ENCODE peak calls at places on chromosomes 6 and 20, in six cellular contexts. V is transverse colon, S is tibial nerve, I is A549, O is H1, U is ovary. C is an unnamed sample.

GRCh38 chr6:105900120-105900937 is 185.8 kb upstream of the PRDM1 start:
- DNase-seq in V (no peak), S (peak), I (no peak), O (no peak), U (no peak), C (peak)

GRCh38 chr6:3490622-3490980 is 33.8 kb upstream of the SLC22A23 start:
- DNase-seq in V (no peak), S (no peak), I (no peak), O (no peak), U (no peak), C (no peak)

GRCh38 chr6:112480551-112480950 is 133.4 kb downstream of the RFPL4B start:
- DNase-seq in V (no peak), S (no peak), I (no peak), O (no peak), U (no peak), C (no peak)

GRCh38 chr6:144298167-144298671 is 13.1 kb downstream of the UTRN start:
- DNase-seq in V (no peak), S (no peak), I (no peak), O (no peak), U (no peak), C (no peak)

GRCh38 chr20:53492212-53492611 is 101.4 kb downstream of the ZNF217 start:
- DNase-seq in V (no peak), S (no peak), I (no peak), O (no peak), U (no peak), C (no peak)

GRCh38 chr20:63560856-63561609 is 7.1 kb downstream of the FNDC11 start:
- DNase-seq in V (no peak), S (no peak), I (no peak), O (no peak), U (no peak), C (no peak)

GRCh38 chr20:47043076-47043475 is 148.4 kb downstream of the EYA2 start:
- DNase-seq in V (no peak), S (no peak), I (no peak), O (no peak), U (no peak), C (no peak)

GRCh38 chr6:13538084-13538483 is 36.3 kb upstream of the SIRT5 start:
- DNase-seq in V (no peak), S (no peak), I (peak), O (no peak), U (no peak), C (no peak)

GRCh38 chr6:21599074-21599639 is 5.6 kb downstream of the SOX4 start:
- DNase-seq in V (no peak), S (no peak), I (no peak), O (no peak), U (no peak), C (no peak)

GRCh38 chr6:166553563-166554271 is 32.8 kb downstream of the RAMACL start:
- DNase-seq in V (no peak), S (peak), I (no peak), O (no peak), U (no peak), C (no peak)

GRCh38 chr6:130385059-130385695 is 19.4 kb downstream of the TMEM200A start:
- DNase-seq in V (no peak), S (no peak), I (no peak), O (no peak), U (no peak), C (no peak)

GRCh38 chr20:78338-78737 is 9.1 kb upstream of the DEFB125 start:
- DNase-seq in V (no peak), S (no peak), I (no peak), O (no peak), U (no peak), C (no peak)

GRCh38 chr6:164252952-164253351 is 838.4 kb downstream of the QKI start:
- DNase-seq in V (no peak), S (no peak), I (no peak), O (no peak), U (no peak), C (no peak)

GRCh38 chr20:53081916-53082863 is 110.0 kb downstream of the TSHZ2 start:
- DNase-seq in V (no peak), S (no peak), I (no peak), O (no peak), U (no peak), C (no peak)

GRCh38 chr20:9838378-9839295 is at the start of gene PAK5:
- DNase-seq in V (no peak), S (no peak), I (peak), O (peak), U (peak), C (no peak)

GRCh38 chr6:63640062-63640461 is 4.5 kb downstream of the PHF3 start:
- DNase-seq in V (no peak), S (no peak), I (no peak), O (no peak), U (no peak), C (no peak)

GRCh38 chr20:63068711-63069367 is 62.1 kb upstream of the BHLHE23 start:
- DNase-seq in V (no peak), S (no peak), I (no peak), O (no peak), U (no peak), C (no peak)

GRCh38 chr20:17320456-17320855 is 93.6 kb downstream of the PCSK2 start:
- DNase-seq in V (no peak), S (no peak), I (no peak), O (no peak), U (no peak), C (peak)

GRCh38 chr20:52731086-52731485 is 241.1 kb upstream of the TSHZ2 start:
- DNase-seq in V (no peak), S (no peak), I (no peak), O (no peak), U (no peak), C (peak)

GRCh38 chr6:2396292-2396691 is 150.9 kb upstream of the GMDS start:
- DNase-seq in V (no peak), S (no peak), I (no peak), O (no peak), U (no peak), C (no peak)

GRCh38 chr6:37640776-37641395 is 56.8 kb downstream of the MDGA1 start:
- DNase-seq in V (no peak), S (no peak), I (no peak), O (no peak), U (no peak), C (no peak)

GRCh38 chr6:37646097-37646864 is 51.4 kb downstream of the MDGA1 start:
- DNase-seq in V (no peak), S (no peak), I (no peak), O (no peak), U (no peak), C (no peak)

GRCh38 chr6:37641546-37641945 is 56.1 kb downstream of the MDGA1 start:
- DNase-seq in V (no peak), S (no peak), I (no peak), O (no peak), U (no peak), C (no peak)

GRCh38 chr6:37646986-37647764 is 50.5 kb downstream of the MDGA1 start:
- DNase-seq in V (no peak), S (no peak), I (no peak), O (no peak), U (no peak), C (no peak)

DNA sequence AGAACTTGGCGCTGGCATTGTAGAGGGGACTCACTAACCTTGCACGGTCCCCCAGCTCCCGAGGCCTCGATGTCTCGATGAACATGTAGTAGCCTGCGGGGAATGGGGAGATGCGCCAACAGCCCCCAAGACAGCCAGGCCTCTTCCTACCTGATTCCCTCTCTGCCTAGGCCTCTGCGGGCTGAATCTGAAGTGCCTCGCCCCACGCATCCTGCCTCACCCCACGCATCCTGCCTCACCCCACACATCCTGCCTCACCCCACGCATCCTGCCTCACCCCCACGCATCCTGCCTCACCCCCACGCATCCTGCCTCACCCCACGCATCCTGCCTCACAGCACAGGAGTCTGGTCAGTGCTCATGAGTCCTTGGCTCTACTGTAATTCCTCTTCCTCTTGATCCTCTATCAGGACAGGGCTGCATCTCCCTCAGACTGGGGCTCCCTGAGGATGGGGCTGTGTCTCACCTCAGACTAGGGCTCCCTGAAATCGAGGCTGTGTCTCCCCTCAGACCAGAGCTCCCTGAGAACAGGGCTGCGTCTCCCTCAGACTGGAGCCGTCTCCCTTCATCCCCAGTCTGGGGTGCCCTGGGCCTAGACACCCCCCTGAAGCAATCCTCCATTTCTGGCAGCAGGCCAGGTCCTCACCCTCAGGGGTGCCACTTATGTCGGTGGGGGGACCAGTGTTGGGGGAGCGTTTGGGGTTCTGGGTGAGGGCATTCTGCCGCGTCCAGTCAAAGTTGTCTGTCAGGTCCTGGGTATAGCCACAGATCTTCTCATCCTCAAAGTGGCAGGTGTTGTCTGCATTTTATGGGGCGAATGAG is 53.6 kb downstream of the MDGA1 start:
- DNase-seq in V (no peak), S (no peak), I (no peak), O (no peak), U (no peak), C (no peak)
- TF ChIP-seq EP300 in V (no peak), S (no peak), I (no peak), O (no peak), U (no peak), C (no peak)

GRCh38 chr6:16759646-16760535 is 1.4 kb downstream of the ATXN1 start:
- DNase-seq in V (peak), S (peak), I (peak), O (peak), U (peak), C (peak)
- TF ChIP-seq POLR2A in V (peak), S (peak), I (peak), O (no peak), U (peak), C (no peak)

GRCh38 chr6:42783876-42784738 is 2.3 kb downstream of the BICRAL start:
- DNase-seq in V (no peak), S (no peak), I (no peak), O (no peak), U (no peak), C (peak)

GRCh38 chr6:42782689-42783176 is 881 bp downstream of the BICRAL start:
- DNase-seq in V (peak), S (peak), I (peak), O (peak), U (peak), C (peak)

GRCh38 chr6:42781546-42781810 is 374 bp upstream of the BICRAL start:
- DNase-seq in V (no peak), S (no peak), I (no peak), O (no peak), U (no peak), C (no peak)

GRCh38 chr6:42783177-42783875 is 1.5 kb downstream of the BICRAL start:
- DNase-seq in V (peak), S (peak), I (peak), O (peak), U (peak), C (peak)

DNA sequence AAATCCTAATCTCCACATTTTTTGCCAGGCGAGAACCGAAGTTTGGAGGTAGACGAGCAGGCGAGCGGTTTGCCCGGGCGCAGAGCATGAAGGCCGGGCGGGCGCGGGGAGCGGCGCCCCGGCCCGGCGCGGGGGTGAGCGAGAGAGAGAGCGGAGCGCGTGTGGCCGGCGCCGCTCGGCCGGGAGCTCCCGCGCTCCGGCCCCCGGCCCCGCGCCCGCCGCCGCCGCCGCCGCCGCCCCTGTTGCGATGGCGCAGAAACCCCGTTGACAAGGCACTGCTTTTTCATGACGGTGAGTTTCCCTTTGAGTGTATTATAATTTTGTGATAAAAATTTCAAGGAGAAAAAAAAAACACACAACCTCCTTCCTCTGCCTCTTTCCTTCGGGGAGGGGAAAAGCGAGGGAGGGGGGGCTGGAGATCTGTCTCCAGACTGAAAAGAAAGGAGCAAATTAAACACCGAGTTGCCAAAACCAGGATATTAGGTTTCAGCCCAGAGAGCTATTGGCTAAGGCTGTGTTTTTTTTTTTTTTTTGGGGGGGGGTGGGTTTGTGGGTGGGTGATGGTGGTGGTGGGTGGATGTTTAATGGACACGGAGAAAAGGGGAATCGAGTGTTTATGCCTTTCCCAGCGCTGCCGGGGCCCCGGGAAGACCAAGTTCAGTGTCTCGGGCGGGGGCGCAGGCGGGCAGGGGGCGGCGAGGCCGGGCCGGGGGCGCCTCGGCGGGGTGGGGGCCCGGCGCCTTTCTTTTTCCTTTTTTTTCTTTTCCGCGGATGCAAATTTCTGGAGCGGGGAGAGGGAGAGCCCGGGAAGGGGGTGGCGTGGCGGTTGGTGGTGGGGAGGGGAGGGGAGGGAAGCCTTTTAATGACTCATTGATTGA is at the start of gene BICRAL:
- DNase-seq in V (peak), S (peak), I (peak), O (peak), U (peak), C (no peak)
- TF ChIP-seq EP300 in V (no peak), S (peak), I (no peak), O (no peak), U (no peak), C (no peak)

GRCh38 chr20:41249781-41250281 is 67.7 kb downstream of the ZHX3 start:
- DNase-seq in V (no peak), S (no peak), I (no peak), O (peak), U (peak), C (no peak)

GRCh38 chr20:41248371-41249024 is 69.0 kb downstream of the ZHX3 start:
- DNase-seq in V (no peak), S (peak), I (no peak), O (no peak), U (no peak), C (no peak)

GRCh38 chr20:41247523-41248370 is 69.8 kb downstream of the ZHX3 start:
- DNase-seq in V (no peak), S (no peak), I (no peak), O (no peak), U (no peak), C (no peak)

GRCh38 chr20:41245086-41245707 is 72.3 kb downstream of the ZHX3 start:
- DNase-seq in V (no peak), S (no peak), I (no peak), O (peak), U (no peak), C (no peak)

GRCh38 chr20:41249371-41249770 is 68.2 kb downstream of the ZHX3 start:
- DNase-seq in V (peak), S (peak), I (no peak), O (no peak), U (peak), C (no peak)
- TF ChIP-seq POLR2A in V (no peak), S (no peak), I (no peak), O (no peak), U (no peak), C (no peak)